ENCODE peak calls at places on chromosomes 7 and 10, in six cellular contexts. S is RWPE1; L is activated CD4-positive, alpha-beta memory T cell treated with anti-CD3 and anti-CD28 coated beads for 36 hours; Q is tibial artery; G is esophagus squamous epithelium; K is endothelial cell. T is an unnamed sample.

GRCh38 chr10:86306628-86307278 is 59.8 kb downstream of the GRID1 start:
- DNase-seq in Q (no peak), G (no peak), L (peak), K (peak), S (peak), T (no peak)

GRCh38 chr7:73870041-73870492 is 9.1 kb downstream of the TMEM270 start:
- DNase-seq in K (no peak), Q (peak), S (no peak), L (no peak), G (no peak), T (no peak)

GRCh38 chr7:128920913-128921582 is 10.5 kb upstream of the KCP start:
- DNase-seq in S (no peak), Q (no peak), G (no peak), K (no peak), L (peak), T (no peak)

GRCh38 chr10:84603971-84604370 is 275.6 kb downstream of the CCSER2 start:
- DNase-seq in G (no peak), Q (no peak), L (no peak), S (no peak), K (no peak), T (no peak)

GRCh38 chr7:13731643-13732042 is 257.8 kb downstream of the ETV1 start:
- DNase-seq in G (no peak), Q (no peak), K (no peak), L (no peak), S (no peak), T (no peak)

GRCh38 chr10:125127986-125128385 is 32.4 kb downstream of the CTBP2 start:
- DNase-seq in G (no peak), K (no peak), S (no peak), L (no peak), Q (no peak), T (no peak)

GRCh38 chr7:156903232-156903909 is 10.4 kb upstream of the LMBR1 start:
- DNase-seq in K (no peak), S (peak), G (no peak), L (peak), Q (no peak), T (no peak)

GRCh38 chr10:88080213-88080612 is 216.8 kb downstream of the PTEN start:
- DNase-seq in G (no peak), S (no peak), K (no peak), Q (no peak), L (no peak), T (no peak)

GRCh38 chr10:42754155-42755027 is 28.2 kb upstream of the BMS1 start:
- DNase-seq in L (peak), S (peak), Q (no peak), G (no peak), K (peak), T (no peak)

GRCh38 chr7:135929249-135929648 is 47.9 kb downstream of the MTPN start:
- DNase-seq in Q (no peak), K (no peak), G (no peak), S (no peak), L (no peak), T (no peak)

GRCh38 chr7:3995187-3995586 is 686.9 kb upstream of the FOXK1 start:
- DNase-seq in S (peak), L (peak), K (no peak), Q (no peak), G (no peak), T (no peak)